ENCODE peak calls at places on chromosome 14, in eight cellular contexts. One of them, this sample, is unnamed.

GRCh38 chr14:73784065-73784987 is 67.3 kb upstream of the PTGR2 start:
- DNase-seq in H4: no peak
- DNase-seq in Peyer's patch: peak
- DNase-seq in stomach: peak
- DNase-seq in T-helper 1 cell: no peak
- DNase-seq in left colon: no peak
- DNase-seq in fibroblast of lung: peak
- DNase-seq in CD8-positive, alpha-beta memory T cell: no peak
- DNase-seq in this sample: no peak

GRCh38 chr14:56289155-56289554 is 170.9 kb downstream of the PELI2 start:
- DNase-seq in H4: no peak
- DNase-seq in Peyer's patch: no peak
- DNase-seq in stomach: no peak
- DNase-seq in T-helper 1 cell: no peak
- DNase-seq in left colon: no peak
- DNase-seq in fibroblast of lung: no peak
- DNase-seq in CD8-positive, alpha-beta memory T cell: no peak
- DNase-seq in this sample: no peak

GRCh38 chr14:91892918-91893527 is 25.7 kb upstream of the TC2N start:
- DNase-seq in H4: no peak
- DNase-seq in Peyer's patch: no peak
- DNase-seq in stomach: no peak
- DNase-seq in T-helper 1 cell: no peak
- DNase-seq in left colon: no peak
- DNase-seq in fibroblast of lung: no peak
- DNase-seq in CD8-positive, alpha-beta memory T cell: no peak
- DNase-seq in this sample: peak

GRCh38 chr14:95496690-95497241 is 19.7 kb downstream of the SYNE3 start:
- DNase-seq in H4: no peak
- DNase-seq in Peyer's patch: no peak
- DNase-seq in stomach: no peak
- DNase-seq in T-helper 1 cell: no peak
- DNase-seq in left colon: no peak
- DNase-seq in fibroblast of lung: peak
- DNase-seq in CD8-positive, alpha-beta memory T cell: no peak
- DNase-seq in this sample: no peak

GRCh38 chr14:49250517-49250916 is 335.7 kb downstream of the RPS29 start:
- DNase-seq in H4: no peak
- DNase-seq in Peyer's patch: no peak
- DNase-seq in stomach: no peak
- DNase-seq in T-helper 1 cell: no peak
- DNase-seq in left colon: no peak
- DNase-seq in fibroblast of lung: no peak
- DNase-seq in CD8-positive, alpha-beta memory T cell: no peak
- DNase-seq in this sample: no peak

GRCh38 chr14:24307575-24308341 is at the start of gene CIDEB:
- DNase-seq in H4: peak
- DNase-seq in Peyer's patch: peak
- DNase-seq in stomach: peak
- DNase-seq in T-helper 1 cell: peak
- DNase-seq in left colon: peak
- DNase-seq in fibroblast of lung: peak
- DNase-seq in CD8-positive, alpha-beta memory T cell: peak
- DNase-seq in this sample: peak

GRCh38 chr14:51081209-51081608 is 13.7 kb downstream of the TRIM9 start:
- DNase-seq in H4: no peak
- DNase-seq in Peyer's patch: no peak
- DNase-seq in stomach: no peak
- DNase-seq in T-helper 1 cell: no peak
- DNase-seq in left colon: no peak
- DNase-seq in fibroblast of lung: no peak
- DNase-seq in CD8-positive, alpha-beta memory T cell: no peak
- DNase-seq in this sample: no peak

GRCh38 chr14:23579311-23579630 is 681 bp upstream of the JPH4 start:
- DNase-seq in H4: no peak
- DNase-seq in Peyer's patch: no peak
- DNase-seq in stomach: peak
- DNase-seq in T-helper 1 cell: no peak
- DNase-seq in left colon: no peak
- DNase-seq in fibroblast of lung: no peak
- DNase-seq in CD8-positive, alpha-beta memory T cell: no peak
- DNase-seq in this sample: no peak

GRCh38 chr14:34324363-34324795 is 137.7 kb downstream of the SPTSSA start:
- DNase-seq in H4: peak
- DNase-seq in Peyer's patch: no peak
- DNase-seq in stomach: no peak
- DNase-seq in T-helper 1 cell: peak
- DNase-seq in left colon: no peak
- DNase-seq in fibroblast of lung: peak
- DNase-seq in CD8-positive, alpha-beta memory T cell: no peak
- DNase-seq in this sample: peak

GRCh38 chr14:31297701-31298344 is 90.2 kb upstream of the HECTD1 start:
- DNase-seq in H4: no peak
- DNase-seq in Peyer's patch: no peak
- DNase-seq in stomach: no peak
- DNase-seq in T-helper 1 cell: no peak
- DNase-seq in left colon: no peak
- DNase-seq in fibroblast of lung: no peak
- DNase-seq in CD8-positive, alpha-beta memory T cell: no peak
- DNase-seq in this sample: no peak

GRCh38 chr14:75989134-75989533 is 3.6 kb downstream of the IFT43 start:
- DNase-seq in H4: no peak
- DNase-seq in Peyer's patch: no peak
- DNase-seq in stomach: no peak
- DNase-seq in T-helper 1 cell: no peak
- DNase-seq in left colon: no peak
- DNase-seq in fibroblast of lung: peak
- DNase-seq in CD8-positive, alpha-beta memory T cell: no peak
- DNase-seq in this sample: no peak

GRCh38 chr14:92967346-92967926 is 44.5 kb downstream of the CHGA start:
- DNase-seq in H4: no peak
- DNase-seq in Peyer's patch: no peak
- DNase-seq in stomach: no peak
- DNase-seq in T-helper 1 cell: no peak
- DNase-seq in left colon: no peak
- DNase-seq in fibroblast of lung: peak
- DNase-seq in CD8-positive, alpha-beta memory T cell: no peak
- DNase-seq in this sample: no peak

GRCh38 chr14:91229743-91230200 is 14.7 kb downstream of the GPR68 start:
- DNase-seq in H4: peak
- DNase-seq in Peyer's patch: peak
- DNase-seq in stomach: no peak
- DNase-seq in T-helper 1 cell: peak
- DNase-seq in left colon: no peak
- DNase-seq in fibroblast of lung: no peak
- DNase-seq in CD8-positive, alpha-beta memory T cell: peak
- DNase-seq in this sample: no peak

GRCh38 chr14:101223147-101223546 is 319.6 kb upstream of the RTL1 start:
- DNase-seq in H4: no peak
- DNase-seq in Peyer's patch: no peak
- DNase-seq in stomach: no peak
- DNase-seq in T-helper 1 cell: no peak
- DNase-seq in left colon: no peak
- DNase-seq in fibroblast of lung: no peak
- DNase-seq in CD8-positive, alpha-beta memory T cell: no peak
- DNase-seq in this sample: no peak

GRCh38 chr14:57199911-57200310 is 68.8 kb downstream of the EXOC5 start:
- DNase-seq in H4: peak
- DNase-seq in Peyer's patch: no peak
- DNase-seq in stomach: no peak
- DNase-seq in T-helper 1 cell: no peak
- DNase-seq in left colon: no peak
- DNase-seq in fibroblast of lung: peak
- DNase-seq in CD8-positive, alpha-beta memory T cell: no peak
- DNase-seq in this sample: no peak

GRCh38 chr14:89283327-89284060 is 133.5 kb downstream of the FOXN3 start:
- DNase-seq in H4: no peak
- DNase-seq in Peyer's patch: no peak
- DNase-seq in stomach: no peak
- DNase-seq in T-helper 1 cell: peak
- DNase-seq in left colon: no peak
- DNase-seq in fibroblast of lung: no peak
- DNase-seq in CD8-positive, alpha-beta memory T cell: no peak
- DNase-seq in this sample: no peak

GRCh38 chr14:33740531-33740930 is 210.3 kb downstream of the EGLN3 start:
- DNase-seq in H4: no peak
- DNase-seq in Peyer's patch: no peak
- DNase-seq in stomach: no peak
- DNase-seq in T-helper 1 cell: no peak
- DNase-seq in left colon: no peak
- DNase-seq in fibroblast of lung: no peak
- DNase-seq in CD8-positive, alpha-beta memory T cell: no peak
- DNase-seq in this sample: no peak

GRCh38 chr14:103198429-103199140 is 75.3 kb downstream of the TNFAIP2 start:
- DNase-seq in H4: peak
- DNase-seq in Peyer's patch: no peak
- DNase-seq in stomach: no peak
- DNase-seq in T-helper 1 cell: no peak
- DNase-seq in left colon: no peak
- DNase-seq in fibroblast of lung: peak
- DNase-seq in CD8-positive, alpha-beta memory T cell: no peak
- DNase-seq in this sample: no peak

GRCh38 chr14:41663478-41663845 is 56.8 kb downstream of the LRFN5 start:
- DNase-seq in H4: no peak
- DNase-seq in Peyer's patch: no peak
- DNase-seq in stomach: no peak
- DNase-seq in T-helper 1 cell: no peak
- DNase-seq in left colon: no peak
- DNase-seq in fibroblast of lung: no peak
- DNase-seq in CD8-positive, alpha-beta memory T cell: no peak
- DNase-seq in this sample: no peak

GRCh38 chr14:32407170-32407569 is 78.1 kb downstream of the AKAP6 start:
- DNase-seq in H4: no peak
- DNase-seq in Peyer's patch: no peak
- DNase-seq in stomach: no peak
- DNase-seq in T-helper 1 cell: no peak
- DNase-seq in left colon: no peak
- DNase-seq in fibroblast of lung: peak
- DNase-seq in CD8-positive, alpha-beta memory T cell: no peak
- DNase-seq in this sample: no peak

GRCh38 chr14:92546347-92547053 is 32.9 kb downstream of the RIN3 start:
- DNase-seq in H4: peak
- DNase-seq in Peyer's patch: no peak
- DNase-seq in stomach: no peak
- DNase-seq in T-helper 1 cell: no peak
- DNase-seq in left colon: no peak
- DNase-seq in fibroblast of lung: peak
- DNase-seq in CD8-positive, alpha-beta memory T cell: no peak
- DNase-seq in this sample: no peak

GRCh38 chr14:74913986-74914573 is 9.0 kb downstream of the RPS6KL1 start:
- DNase-seq in H4: peak
- DNase-seq in Peyer's patch: no peak
- DNase-seq in stomach: peak
- DNase-seq in T-helper 1 cell: no peak
- DNase-seq in left colon: peak
- DNase-seq in fibroblast of lung: peak
- DNase-seq in CD8-positive, alpha-beta memory T cell: no peak
- DNase-seq in this sample: peak

GRCh38 chr14:52910597-52910996 is 40.3 kb downstream of the FERMT2 start:
- DNase-seq in H4: no peak
- DNase-seq in Peyer's patch: no peak
- DNase-seq in stomach: no peak
- DNase-seq in T-helper 1 cell: no peak
- DNase-seq in left colon: no peak
- DNase-seq in fibroblast of lung: no peak
- DNase-seq in CD8-positive, alpha-beta memory T cell: no peak
- DNase-seq in this sample: no peak

GRCh38 chr14:72892879-72893635 is 844 bp downstream of the DPF3 start:
- DNase-seq in H4: no peak
- DNase-seq in Peyer's patch: peak
- DNase-seq in stomach: no peak
- DNase-seq in T-helper 1 cell: peak
- DNase-seq in left colon: peak
- DNase-seq in fibroblast of lung: no peak
- DNase-seq in CD8-positive, alpha-beta memory T cell: peak
- DNase-seq in this sample: peak

GRCh38 chr14:68939893-68940613 is 39.0 kb downstream of the ACTN1 start:
- DNase-seq in H4: peak
- DNase-seq in Peyer's patch: no peak
- DNase-seq in stomach: peak
- DNase-seq in T-helper 1 cell: no peak
- DNase-seq in left colon: peak
- DNase-seq in fibroblast of lung: peak
- DNase-seq in CD8-positive, alpha-beta memory T cell: no peak
- DNase-seq in this sample: peak

GRCh38 chr14:56199976-56200577 is 81.9 kb downstream of the PELI2 start:
- DNase-seq in H4: no peak
- DNase-seq in Peyer's patch: no peak
- DNase-seq in stomach: no peak
- DNase-seq in T-helper 1 cell: no peak
- DNase-seq in left colon: no peak
- DNase-seq in fibroblast of lung: peak
- DNase-seq in CD8-positive, alpha-beta memory T cell: no peak
- DNase-seq in this sample: no peak

GRCh38 chr14:33842299-33842698 is 108.6 kb downstream of the EGLN3 start:
- DNase-seq in H4: no peak
- DNase-seq in Peyer's patch: no peak
- DNase-seq in stomach: no peak
- DNase-seq in T-helper 1 cell: no peak
- DNase-seq in left colon: peak
- DNase-seq in fibroblast of lung: no peak
- DNase-seq in CD8-positive, alpha-beta memory T cell: no peak
- DNase-seq in this sample: no peak

GRCh38 chr14:60618200-60618599 is 31.1 kb downstream of the SIX1 start:
- DNase-seq in H4: no peak
- DNase-seq in Peyer's patch: no peak
- DNase-seq in stomach: peak
- DNase-seq in T-helper 1 cell: no peak
- DNase-seq in left colon: no peak
- DNase-seq in fibroblast of lung: no peak
- DNase-seq in CD8-positive, alpha-beta memory T cell: no peak
- DNase-seq in this sample: no peak

GRCh38 chr14:56137842-56138241 is 19.6 kb downstream of the PELI2 start:
- DNase-seq in H4: no peak
- DNase-seq in Peyer's patch: no peak
- DNase-seq in stomach: no peak
- DNase-seq in T-helper 1 cell: no peak
- DNase-seq in left colon: no peak
- DNase-seq in fibroblast of lung: no peak
- DNase-seq in CD8-positive, alpha-beta memory T cell: no peak
- DNase-seq in this sample: no peak

GRCh38 chr14:91350813-91351507 is 66.7 kb downstream of the CCDC88C start:
- DNase-seq in H4: no peak
- DNase-seq in Peyer's patch: peak
- DNase-seq in stomach: no peak
- DNase-seq in T-helper 1 cell: peak
- DNase-seq in left colon: no peak
- DNase-seq in fibroblast of lung: no peak
- DNase-seq in CD8-positive, alpha-beta memory T cell: peak
- DNase-seq in this sample: no peak

GRCh38 chr14:71720978-71721624 is 211.1 kb upstream of the RGS6 start:
- DNase-seq in H4: peak
- DNase-seq in Peyer's patch: no peak
- DNase-seq in stomach: no peak
- DNase-seq in T-helper 1 cell: peak
- DNase-seq in left colon: peak
- DNase-seq in fibroblast of lung: peak
- DNase-seq in CD8-positive, alpha-beta memory T cell: no peak
- DNase-seq in this sample: peak

This sample was measured in Caco-2.